ENCODE peak calls at places on chromosomes 2 and 18, in ten cellular contexts. S, I, H, K, Z, N, R, M, T and F are unnamed samples.

GRCh38 chr2:155393406-155393805 is 694.9 kb downstream of the KCNJ3 start:
- DNase-seq in S (no peak), I (no peak), H (no peak), K (no peak), Z (no peak), N (no peak), R (no peak), M (no peak), T (no peak), F (no peak)

GRCh38 chr18:3914833-3915598 is 465.0 kb downstream of the TGIF1 start:
- DNase-seq in S (no peak), I (no peak), H (no peak), K (no peak), Z (no peak), N (no peak), R (no peak), M (no peak), T (no peak), F (no peak)

GRCh38 chr2:236859896-236860295 is 225.8 kb upstream of the COPS8 start:
- DNase-seq in S (no peak), I (no peak), H (no peak), K (no peak), Z (no peak), N (no peak), R (no peak), M (no peak), T (peak; percentile 76), F (no peak)

GRCh38 chr2:205706769-205707375 is 24.6 kb downstream of the NRP2 start:
- DNase-seq in S (no peak), I (peak; percentile 91), H (peak; percentile 77), K (peak; percentile 68), Z (peak; percentile 79), N (peak; percentile 75), R (no peak), M (no peak), T (no peak), F (peak; percentile 50)

GRCh38 chr2:197777823-197778407 is 7.2 kb downstream of the BOLL start:
- DNase-seq in S (no peak), I (peak; percentile 40), H (peak; percentile 38), K (no peak), Z (no peak), N (no peak), R (peak; percentile 15), M (no peak), T (peak; percentile 42), F (peak; percentile 6)

GRCh38 chr2:208713066-208713465 is 306.5 kb downstream of the PTH2R start:
- DNase-seq in S (no peak), I (no peak), H (no peak), K (no peak), Z (no peak), N (no peak), R (no peak), M (no peak), T (no peak), F (no peak)

GRCh38 chr18:56902653-56903052 is 244.2 kb upstream of the BOD1L2 start:
- DNase-seq in S (no peak), I (no peak), H (peak; percentile 3), K (no peak), Z (no peak), N (no peak), R (no peak), M (no peak), T (no peak), F (no peak)

GRCh38 chr2:11073251-11073650 is 82.0 kb upstream of the SLC66A3 start:
- DNase-seq in S (no peak), I (peak; percentile 48), H (peak; percentile 54), K (no peak), Z (peak; percentile 71), N (no peak), R (no peak), M (no peak), T (peak; percentile 69), F (no peak)

GRCh38 chr18:12246849-12247808 is 7.0 kb upstream of the CIDEA start:
- DNase-seq in S (no peak), I (peak; percentile 15), H (peak; percentile 50), K (no peak), Z (no peak), N (no peak), R (no peak), M (no peak), T (peak; percentile 72), F (peak; percentile 12)

GRCh38 chr2:40255118-40255517 is 196.8 kb downstream of the SLC8A1 start:
- DNase-seq in S (no peak), I (no peak), H (no peak), K (no peak), Z (no peak), N (no peak), R (no peak), M (no peak), T (no peak), F (no peak)

GRCh38 chr18:48943333-48943732 is 7.4 kb downstream of the SMAD7 start:
- DNase-seq in S (no peak), I (peak; percentile 15), H (no peak), K (no peak), Z (no peak), N (no peak), R (no peak), M (no peak), T (no peak), F (no peak)
- H3K4me3 ChIP-seq in S (no peak overlapping the region), I (peak overlapping the region; percentile 53), H (peak overlapping the region; percentile 80), K (peak overlapping the region; percentile 58), Z (no peak overlapping the region), N (peak overlapping the region; percentile 87), R (peak overlapping the region; percentile 51), M (peak overlapping the region; percentile 94), T (no peak overlapping the region), F (no peak overlapping the region)

DNA sequence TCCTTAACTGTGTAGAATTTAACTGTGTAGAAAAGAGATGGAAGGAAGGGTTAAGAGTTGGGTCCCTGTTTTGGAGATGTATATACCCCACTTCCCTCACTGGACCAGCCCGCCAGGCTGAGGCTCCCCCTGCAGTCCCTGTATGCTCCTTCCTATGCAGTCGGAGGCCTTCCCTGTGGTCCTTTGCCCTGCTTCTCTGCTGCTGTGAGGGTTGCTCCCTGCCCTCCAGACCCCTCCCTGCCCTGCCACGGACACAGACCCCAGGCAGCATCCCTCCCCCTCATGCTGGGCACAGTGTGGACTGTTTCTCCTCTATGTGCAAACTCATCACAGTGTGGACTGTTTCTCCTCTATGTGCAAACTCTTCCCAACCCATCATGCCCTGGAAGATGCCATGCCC is 88.7 kb downstream of the TGOLN2 start:
- DNase-seq in S (no peak), I (no peak), H (no peak), K (no peak), Z (no peak), N (no peak), R (no peak), M (no peak), T (no peak), F (no peak)
- H3K9me3 ChIP-seq in S (no peaks in the 10 kb centered on the region), I (no peaks in the 10 kb centered on the region), H (no peaks in the 10 kb centered on the region), K (no peaks in the 10 kb centered on the region), Z (no peaks in the 10 kb centered on the region), N (no peaks in the 10 kb centered on the region), R (no peaks in the 10 kb centered on the region), M (no peaks in the 10 kb centered on the region), T (no peaks in the 10 kb centered on the region), F (no peaks in the 10 kb centered on the region)

GRCh38 chr2:233183869-233184418 is 67.5 kb upstream of the ATG16L1 start:
- DNase-seq in S (no peak), I (no peak), H (no peak), K (no peak), Z (no peak), N (no peak), R (no peak), M (no peak), T (no peak), F (no peak)

GRCh38 chr2:233185963-233186362 is 65.5 kb upstream of the ATG16L1 start:
- DNase-seq in S (no peak), I (no peak), H (no peak), K (no peak), Z (no peak), N (no peak), R (no peak), M (no peak), T (no peak), F (no peak)

GRCh38 chr2:233185320-233185719 is 66.2 kb upstream of the ATG16L1 start:
- DNase-seq in S (no peak), I (no peak), H (no peak), K (no peak), Z (no peak), N (no peak), R (no peak), M (no peak), T (no peak), F (no peak)

GRCh38 chr2:233186851-233187250 is 64.6 kb upstream of the ATG16L1 start:
- DNase-seq in S (no peak), I (no peak), H (no peak), K (no peak), Z (no peak), N (no peak), R (no peak), M (no peak), T (no peak), F (no peak)

DNA sequence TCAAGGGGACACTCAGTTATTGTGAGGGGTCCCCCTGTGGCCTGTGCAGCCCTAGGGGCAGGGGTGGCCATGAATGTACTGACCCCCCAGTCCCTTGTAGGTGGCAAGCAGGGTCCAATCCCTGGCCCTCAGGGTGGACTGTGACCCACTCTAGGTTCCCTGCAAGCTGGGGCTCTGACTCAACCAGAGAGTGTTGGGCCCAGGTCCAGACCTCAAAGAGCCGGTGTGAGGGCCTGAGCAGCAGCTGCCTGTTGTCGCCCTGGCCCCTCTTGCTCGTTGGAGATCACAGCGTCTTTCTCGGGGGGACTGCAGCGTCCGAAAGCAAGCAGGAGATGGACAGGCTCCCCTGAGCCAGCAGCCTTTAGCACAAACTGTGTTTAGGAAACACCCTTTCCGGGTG is 66.8 kb upstream of the ATG16L1 start:
- DNase-seq in S (no peak), I (peak; percentile 18), H (no peak), K (no peak), Z (no peak), N (no peak), R (no peak), M (no peak), T (no peak), F (no peak)
- H3K4me3 ChIP-seq in S (no peak overlapping the region), I (no peak overlapping the region), H (no peak overlapping the region), K (no peak overlapping the region), Z (no peak overlapping the region), N (no peak overlapping the region), R (no peak overlapping the region), M (no peak overlapping the region), T (no peak overlapping the region), F (no peak overlapping the region)

GRCh38 chr2:222304737-222305509 is 6.1 kb upstream of the PAX3 start:
- DNase-seq in S (no peak), I (no peak), H (no peak), K (no peak), Z (no peak), N (no peak), R (no peak), M (no peak), T (no peak), F (peak; percentile 28)
- H3K9me3 ChIP-seq in S (no peaks in the 10 kb centered on the region), I (no peaks in the 10 kb centered on the region), H (no peaks in the 10 kb centered on the region), K (no peaks in the 10 kb centered on the region), Z (no peaks in the 10 kb centered on the region), N (no peaks in the 10 kb centered on the region), R (no peaks in the 10 kb centered on the region), M (no peaks in the 10 kb centered on the region), T (no peaks in the 10 kb centered on the region), F (no peaks in the 10 kb centered on the region)